ENCODE peak calls at places on chromosomes 1 and 21, in five cellular contexts. H is GM23338, D is endothelial cell of umbilical vein, M is hepatocyte, K is PC-3. S is an unnamed sample. For H3K36me3, the result is how much of the 10 kb centered on the place peaks cover.

GRCh38 chr1:214349781-214350180 is 68.8 kb downstream of the SMYD2 start:
- DNase-seq in H (peak), D (no peak), M (no peak), K (no peak), S (no peak)

GRCh38 chr1:101071470-101071886 is 45.9 kb upstream of the DPH5 start:
- DNase-seq in H (no peak), M (no peak), D (peak), K (no peak), S (no peak)

GRCh38 chr1:154221815-154222081 is 993 bp downstream of the UBAP2L start:
- DNase-seq in K (peak), D (peak), H (peak), M (peak), S (no peak)

GRCh38 chr1:90671251-90671650 is 45.9 kb downstream of the BARHL2 start:
- DNase-seq in M (no peak), D (no peak), H (no peak), K (no peak), S (no peak)

GRCh38 chr1:216310776-216311175 is 112.5 kb downstream of the USH2A start:
- DNase-seq in H (peak), M (peak), K (peak), D (no peak), S (no peak)

GRCh38 chr1:214637722-214638473 is 34.9 kb downstream of the CENPF start:
- DNase-seq in H (peak), M (peak), K (peak), D (peak), S (peak)

GRCh38 chr1:14499312-14500040 is 99.0 kb upstream of the KAZN start:
- DNase-seq in H (no peak), M (no peak), K (no peak), D (no peak), S (no peak)

GRCh38 chr21:14452031-14452778 is 69.3 kb upstream of the HSPA13 start:
- DNase-seq in M (no peak), D (no peak), H (no peak), K (no peak), S (no peak)

GRCh38 chr1:232016636-232017035 is 390.0 kb downstream of the DISC1 start:
- DNase-seq in K (no peak), H (no peak), D (no peak), M (no peak), S (no peak)

GRCh38 chr1:22275626-22276395 is 132.9 kb upstream of the WNT4 start:
- DNase-seq in K (peak), H (peak), M (peak), D (peak), S (peak)

GRCh38 chr1:24003331-24003972 is 23.3 kb upstream of the SRSF10 start:
- DNase-seq in D (no peak), H (peak), M (peak), K (peak), S (peak)

GRCh38 chr1:236413688-236414087 is 19.6 kb downstream of the EDARADD start:
- DNase-seq in K (no peak), D (no peak), H (no peak), M (no peak), S (no peak)

GRCh38 chr1:200314085-200314750 is 95.6 kb downstream of the ZNF281 start:
- DNase-seq in K (peak), D (no peak), M (no peak), H (no peak), S (no peak)

GRCh38 chr1:71365451-71365850 is 284.6 kb upstream of the ZRANB2 start:
- DNase-seq in H (no peak), D (no peak), K (no peak), M (no peak), S (no peak)

GRCh38 chr1:218364028-218364710 is 19.0 kb downstream of the TGFB2 start:
- DNase-seq in D (peak), H (no peak), K (no peak), M (no peak), S (no peak)

GRCh38 chr1:22451702-22452400 is at the start of gene ZBTB40:
- DNase-seq in M (peak), D (peak), K (peak), H (peak), S (peak)

GRCh38 chr1:54750596-54750995 is 13.7 kb downstream of the PARS2 start:
- DNase-seq in K (no peak), D (no peak), H (no peak), M (no peak), S (no peak)

GRCh38 chr1:23422955-23423354 is 1.6 kb downstream of the TCEA3 start:
- DNase-seq in M (no peak), H (no peak), D (no peak), K (no peak), S (no peak)

GRCh38 chr1:245434285-245434684 is 279.5 kb downstream of the KIF26B start:
- DNase-seq in H (peak), M (no peak), D (no peak), K (no peak), S (no peak)

GRCh38 chr21:26164311-26164710 is 6.3 kb downstream of the APP start:
- DNase-seq in D (no peak), H (no peak), M (no peak), K (no peak), S (no peak)

GRCh38 chr1:4172659-4173599 is 272.9 kb upstream of the C1orf174 start:
- DNase-seq in H (no peak), K (peak), D (no peak), M (no peak), S (peak)

GRCh38 chr1:45148209-45148608 is 58.2 kb downstream of the ZSWIM5 start:
- DNase-seq in M (no peak), H (no peak), K (no peak), D (no peak), S (no peak)

GRCh38 chr1:167522246-167522645 is 3.9 kb upstream of the CD247 start:
- DNase-seq in M (no peak), D (no peak), K (peak), H (no peak), S (no peak)

GRCh38 chr1:110300412-110300811 is 38.8 kb upstream of the RBM15 start:
- DNase-seq in D (no peak), K (no peak), M (no peak), H (no peak), S (no peak)

GRCh38 chr21:36478207-36478701 is 1.7 kb downstream of the CLDN14 start:
- DNase-seq in H (no peak), K (peak), D (peak), M (peak), S (no peak)

GRCh38 chr1:168121314-168122029 is 15.3 kb downstream of the GPR161 start:
- DNase-seq in D (no peak), K (no peak), M (peak), H (no peak), S (no peak)

GRCh38 chr1:86788300-86789206 is 84.2 kb downstream of the SH3GLB1 start:
- DNase-seq in H (no peak), D (peak), M (peak), K (peak), S (no peak)

GRCh38 chr1:76005755-76006154 is 68.8 kb upstream of the ST6GALNAC3 start:
- DNase-seq in D (no peak), M (no peak), K (no peak), H (no peak), S (no peak)

GRCh38 chr1:174040387-174040786 is 18.2 kb upstream of the RC3H1 start:
- DNase-seq in H (no peak), K (peak), M (peak), D (peak), S (no peak)

GRCh38 chr21:15061284-15061683 is 3.5 kb downstream of the NRIP1 start:
- DNase-seq in D (peak), H (no peak), K (no peak), M (no peak), S (no peak)

GRCh38 chr1:197440730-197441129 is 172.7 kb downstream of the CRB1 start:
- DNase-seq in K (no peak), M (no peak), H (no peak), D (no peak), S (no peak)

GRCh38 chr1:178489399-178489798 is 7.4 kb downstream of the CLEC20A start:
- DNase-seq in K (no peak), M (no peak), D (no peak), H (no peak), S (no peak)

GRCh38 chr1:59331686-59332085 is 34.8 kb downstream of the FGGY start:
- DNase-seq in M (no peak), D (no peak), K (no peak), H (no peak), S (no peak)

GRCh38 chr1:10909697-10910489 is 102.6 kb upstream of the TARDBP start:
- DNase-seq in K (peak), M (peak), D (peak), H (peak), S (peak)

GRCh38 chr1:115338457-115338820 is 390 bp upstream of the NGF start:
- DNase-seq in D (no peak), K (no peak), M (no peak), H (peak), S (no peak)

GRCh38 chr1:247496581-247497285 is 38.8 kb upstream of the OR2B11 start:
- DNase-seq in D (no peak), M (no peak), K (peak), H (no peak), S (no peak)

GRCh38 chr1:11730429-11730861 is 5.5 kb upstream of the AGTRAP start:
- DNase-seq in D (peak), H (no peak), K (peak), M (no peak), S (peak)

GRCh38 chr1:204089044-204089751 is 16.3 kb downstream of the SOX13 start:
- DNase-seq in K (no peak), M (no peak), D (peak), H (no peak), S (no peak)

GRCh38 chr1:223776075-223776814 is 63.9 kb downstream of the CAPN2 start:
- DNase-seq in D (peak), K (peak), M (peak), H (no peak), S (no peak)
- H3K36me3 ChIP-seq in D (under half), K (half or more), M (under half), H (under half), S (half or more)

DNA sequence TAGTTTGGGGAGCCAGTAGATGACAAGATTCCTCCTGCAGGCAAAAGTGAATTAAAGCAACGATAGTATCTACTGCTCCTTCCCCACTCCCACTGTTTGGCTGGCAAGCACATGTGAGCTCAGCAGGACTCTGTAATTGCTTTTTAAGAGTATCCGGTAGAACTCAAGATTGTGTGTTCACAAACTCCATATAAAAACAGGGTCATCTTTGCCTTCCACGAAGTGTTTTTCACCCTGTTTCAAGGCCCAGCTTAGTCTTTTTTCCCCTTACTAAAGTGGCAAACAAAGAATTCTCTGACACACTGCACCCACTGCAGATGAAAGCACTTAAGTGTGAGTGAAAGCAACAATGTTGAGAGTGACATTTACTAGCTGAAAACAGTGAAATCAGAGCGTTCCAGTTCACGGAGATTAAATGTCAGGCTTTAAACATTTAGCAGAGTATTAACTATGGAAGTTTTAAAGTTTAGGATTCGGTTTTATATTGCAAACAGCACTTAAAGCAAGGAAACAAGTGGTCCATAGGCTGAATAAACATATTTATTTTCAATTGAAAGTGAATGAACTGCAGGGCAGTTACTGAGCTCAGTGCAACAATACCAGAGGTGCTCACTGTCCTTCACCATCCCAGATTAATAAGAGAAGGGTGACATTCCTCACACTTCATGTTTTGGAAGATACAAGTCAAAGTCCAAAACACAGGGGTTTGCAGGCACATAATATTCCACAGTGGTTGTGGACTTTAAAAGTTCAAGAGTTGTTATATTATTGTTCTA is 69.9 kb downstream of the ALG14 start:
- DNase-seq in M (peak), K (no peak), H (no peak), D (peak), S (no peak)
- H2AFZ ChIP-seq in M (no peak), K (no peak), H (peak), D (peak), S (no peak)

DNA sequence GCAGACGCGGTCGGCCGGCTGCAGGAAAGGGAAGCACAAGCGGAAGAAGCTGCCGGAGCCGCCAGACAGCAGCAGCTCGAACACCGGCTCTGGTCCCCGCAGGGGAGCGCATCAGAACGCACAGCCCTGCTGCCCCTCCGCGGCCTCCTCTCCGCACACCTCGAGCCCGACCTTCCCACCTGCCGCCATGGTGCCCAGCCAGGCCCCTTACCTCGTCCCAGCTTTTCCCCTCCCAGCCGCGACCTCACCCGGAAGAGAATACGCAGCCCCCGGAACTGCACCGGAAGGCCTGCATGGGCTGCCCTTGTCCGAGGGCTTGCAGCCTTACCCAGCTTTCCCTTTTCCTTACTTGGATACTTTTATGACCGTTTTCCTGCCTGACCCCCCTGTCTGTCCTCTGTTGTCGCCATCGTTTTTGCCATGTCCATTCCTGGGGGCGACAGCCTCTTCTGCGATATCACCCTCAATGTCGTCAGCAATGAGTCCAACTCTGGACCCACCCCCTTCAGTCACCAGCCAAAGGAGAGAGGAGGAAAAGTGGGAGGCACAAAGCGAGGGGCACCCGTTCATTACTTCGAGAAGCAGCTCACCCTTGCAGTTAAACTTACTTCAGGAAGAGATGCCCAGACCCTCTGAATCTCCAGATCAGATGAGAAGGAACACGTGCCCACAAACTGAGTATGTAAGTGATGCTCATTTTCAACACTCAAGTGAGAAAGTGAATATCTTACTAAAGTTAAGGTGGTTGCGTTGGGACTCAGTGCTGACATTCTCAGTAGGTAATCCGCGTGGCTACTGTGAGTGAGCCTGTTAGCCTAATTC is 25.5 kb downstream of the UTS2 start:
- DNase-seq in K (no peak), D (peak), H (peak), M (no peak), S (no peak)
- H3K36me3 ChIP-seq in K (under half), D (under half), H (under half), M (under half), S (under half)

DNA sequence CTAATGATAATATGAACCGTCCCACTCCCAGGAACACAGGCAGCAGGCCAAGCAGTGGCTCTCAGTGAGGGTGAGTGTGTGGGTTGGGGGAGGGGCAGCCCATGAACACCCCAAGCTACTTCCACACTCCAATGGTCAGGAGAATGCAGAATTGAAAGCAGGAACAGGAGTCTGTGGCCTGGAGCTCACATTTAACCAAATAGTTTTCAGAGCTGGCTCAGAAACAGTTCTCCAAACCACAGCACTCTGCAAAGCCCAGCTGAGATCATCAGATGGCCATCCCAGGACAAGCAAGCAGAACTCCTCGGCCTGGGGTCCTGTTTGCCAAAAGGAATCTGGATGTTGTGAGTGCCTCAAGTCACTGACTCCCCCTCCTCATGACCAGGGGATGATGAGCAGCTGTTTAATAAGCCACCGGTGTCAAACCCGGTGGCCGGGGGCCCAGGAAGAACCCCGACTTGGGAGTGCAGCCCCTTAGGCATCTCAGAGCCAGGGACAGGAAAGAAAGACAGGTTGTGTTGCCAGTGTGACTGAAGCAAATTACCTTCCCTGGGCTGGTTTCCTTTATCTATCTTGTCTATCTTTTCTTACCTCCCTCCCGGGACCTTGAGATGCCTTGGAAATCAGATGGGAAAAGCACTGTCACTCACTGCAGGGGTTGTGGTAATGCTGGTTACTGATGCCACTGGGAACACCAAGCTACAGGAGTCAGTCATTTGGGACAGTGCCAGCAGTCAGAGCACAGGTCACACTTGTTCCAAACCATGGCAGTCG is 20.4 kb downstream of the DEGS1 start:
- DNase-seq in H (peak), M (no peak), D (no peak), K (peak), S (no peak)
- H2AFZ ChIP-seq in H (peak), M (no peak), D (no peak), K (peak), S (no peak)

GRCh38 chr1:19121192-19121591 is 88.9 kb downstream of the UBR4 start:
- DNase-seq in M (no peak), K (no peak), D (no peak), H (no peak), S (no peak)

GRCh38 chr1:19123837-19124236 is 86.2 kb downstream of the UBR4 start:
- DNase-seq in H (no peak), D (no peak), K (no peak), M (no peak), S (peak)

GRCh38 chr1:19124273-19124672 is 85.8 kb downstream of the UBR4 start:
- DNase-seq in M (no peak), H (no peak), D (no peak), K (no peak), S (peak)

GRCh38 chr1:19120070-19120469 is 90.0 kb downstream of the UBR4 start:
- DNase-seq in D (no peak), H (no peak), K (no peak), M (no peak), S (no peak)

DNA sequence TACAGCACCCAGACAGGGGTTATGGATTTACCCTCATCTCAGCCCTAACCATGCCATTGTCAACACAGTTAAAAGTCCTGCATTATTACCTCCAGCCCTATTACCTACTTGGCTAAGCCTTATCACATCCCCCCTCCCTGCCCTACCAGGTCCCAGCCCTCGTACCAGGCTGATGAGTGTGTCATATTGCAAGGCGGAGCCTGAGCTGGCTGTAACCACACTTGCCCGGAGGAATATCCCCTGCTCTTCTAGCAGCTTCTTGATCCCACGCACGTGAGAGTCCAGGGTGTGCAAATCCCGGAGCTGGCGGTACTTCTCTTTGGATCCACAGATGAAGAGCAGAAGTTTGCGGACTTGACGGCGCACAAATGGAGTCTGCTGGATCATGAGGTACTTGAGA is 87.4 kb downstream of the UBR4 start:
- DNase-seq in D (no peak), M (no peak), K (peak), H (no peak), S (no peak)
- H3K36me3 ChIP-seq in D (half or more), M (under half), K (half or more), H (half or more), S (half or more)

GRCh38 chr1:170175032-170175431 is 29.3 kb downstream of the NTMT2 start:
- DNase-seq in K (no peak), H (no peak), M (no peak), D (no peak), S (no peak)
- H2AFZ ChIP-seq in K (no peak), H (no peak), M (no peak), D (no peak), S (no peak)

S was measured in DND-41.